ENCODE peak calls at places on chromosomes 1 and 21, in eight cellular contexts. J is epithelial cell of esophagus, L is dorsolateral prefrontal cortex, W is testis, O is ascending aorta, N is AG10803, Q is GM06990, R is GM12865. G is an unnamed sample.
A peak's percentile ranks its signal among the peaks of the same experiment; 100 is the strongest.

GRCh38 chr1:246306415-246307037 is 200.6 kb downstream of the SMYD3 start:
- DNase-seq in W (no peak), Q (no peak), J (no peak), O (no peak), L (no peak), R (no peak), N (no peak), G (no peak)

GRCh38 chr1:14095001-14095400 is 395.0 kb downstream of the PRDM2 start:
- DNase-seq in L (no peak), N (peak; percentile 16), W (no peak), J (peak; percentile 41), O (no peak), R (peak; percentile 16), Q (no peak), G (no peak)

GRCh38 chr1:13813398-13814012 is 113.5 kb downstream of the PRDM2 start:
- DNase-seq in J (no peak), Q (no peak), L (no peak), W (peak; percentile 83), N (peak; percentile 21), O (no peak), R (peak; percentile 75), G (no peak)

GRCh38 chr1:151942882-151943281 is 33.6 kb upstream of the THEM4 start:
- DNase-seq in R (no peak), W (no peak), Q (no peak), J (no peak), N (peak; percentile 13), O (no peak), L (no peak), G (peak; percentile 24)

GRCh38 chr1:194233069-194233468 is 1046.7 kb upstream of the B3GALT2 start:
- DNase-seq in Q (no peak), O (no peak), W (no peak), J (peak; percentile 13), L (no peak), N (no peak), R (no peak), G (no peak)

GRCh38 chr21:19322360-19322759 is 918.8 kb upstream of the TMPRSS15 start:
- DNase-seq in L (no peak), O (no peak), W (no peak), R (no peak), Q (no peak), N (no peak), J (no peak), G (no peak)

GRCh38 chr1:95652423-95652958 is 418.5 kb downstream of the RWDD3 start:
- DNase-seq in O (no peak), J (no peak), N (no peak), Q (no peak), W (no peak), L (no peak), R (no peak), G (no peak)

GRCh38 chr1:38179423-38179822 is 132.8 kb upstream of the POU3F1 start:
- DNase-seq in W (no peak), J (no peak), N (no peak), L (no peak), O (no peak), Q (no peak), R (no peak), G (peak; percentile 50)

GRCh38 chr1:55209247-55209646 is 5.9 kb downstream of the USP24 start:
- DNase-seq in L (no peak), O (no peak), R (peak; percentile 59), W (no peak), J (no peak), Q (no peak), N (no peak), G (no peak)

GRCh38 chr1:12518956-12519707 is 98.9 kb downstream of the DHRS3 start:
- DNase-seq in W (peak; percentile 47), L (no peak), O (peak; percentile 31), J (no peak), Q (no peak), N (peak; percentile 72), R (peak; percentile 12), G (peak; percentile 36)

GRCh38 chr1:246725191-246725590 is 982 bp downstream of the SCCPDH start:
- DNase-seq in O (no peak), L (no peak), Q (no peak), N (no peak), R (no peak), W (peak; percentile 24), J (no peak), G (no peak)

GRCh38 chr1:198798923-198799386 is 160.1 kb downstream of the PTPRC start:
- DNase-seq in O (no peak), J (no peak), W (no peak), R (peak; percentile 20), Q (peak; percentile 16), L (no peak), N (no peak), G (no peak)
- H3K4me3 ChIP-seq in O (no peak overlapping the region), J (no peak overlapping the region), W (no peak overlapping the region), R (no peak overlapping the region), Q (no peak overlapping the region), L (no peak overlapping the region), N (no peak overlapping the region), G (no peak overlapping the region)

DNA sequence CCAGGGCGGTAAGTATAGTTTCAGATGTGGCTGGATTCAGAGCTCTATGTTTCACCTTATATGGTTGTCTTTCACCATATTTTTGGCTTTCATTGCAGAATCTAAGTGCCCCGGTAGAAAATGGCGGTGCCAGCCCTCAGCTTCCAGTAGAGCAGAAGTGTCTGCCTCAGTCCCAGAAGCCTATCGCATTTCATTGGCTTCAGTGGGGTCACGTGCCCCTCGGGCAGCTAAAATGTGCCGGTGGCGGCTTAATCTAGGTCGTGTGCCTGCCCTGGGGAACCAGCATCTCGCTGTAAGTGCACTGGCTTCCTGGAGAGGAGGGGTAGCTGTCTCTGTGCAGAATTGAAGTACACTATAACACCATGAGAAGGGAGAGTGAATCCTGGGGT is 107.4 kb upstream of the MAGI3 start:
- DNase-seq in Q (no peak), R (no peak), J (no peak), W (peak; percentile 64), L (no peak), N (no peak), O (no peak), G (no peak)
- H3K4me3 ChIP-seq in Q (no peak overlapping the region), R (no peak overlapping the region), J (no peak overlapping the region), W (no peak overlapping the region), L (no peak overlapping the region), N (no peak overlapping the region), O (no peak overlapping the region), G (no peak overlapping the region)

GRCh38 chr1:206005761-206006160 is 2.6 kb upstream of the RAB7B start:
- DNase-seq in W (no peak), J (no peak), L (no peak), N (no peak), Q (no peak), O (no peak), R (no peak), G (no peak)
- H3K4me3 ChIP-seq in W (no peak overlapping the region), J (no peak overlapping the region), L (no peak overlapping the region), N (no peak overlapping the region), Q (no peak overlapping the region), O (no peak overlapping the region), R (no peak overlapping the region), G (no peak overlapping the region)

DNA sequence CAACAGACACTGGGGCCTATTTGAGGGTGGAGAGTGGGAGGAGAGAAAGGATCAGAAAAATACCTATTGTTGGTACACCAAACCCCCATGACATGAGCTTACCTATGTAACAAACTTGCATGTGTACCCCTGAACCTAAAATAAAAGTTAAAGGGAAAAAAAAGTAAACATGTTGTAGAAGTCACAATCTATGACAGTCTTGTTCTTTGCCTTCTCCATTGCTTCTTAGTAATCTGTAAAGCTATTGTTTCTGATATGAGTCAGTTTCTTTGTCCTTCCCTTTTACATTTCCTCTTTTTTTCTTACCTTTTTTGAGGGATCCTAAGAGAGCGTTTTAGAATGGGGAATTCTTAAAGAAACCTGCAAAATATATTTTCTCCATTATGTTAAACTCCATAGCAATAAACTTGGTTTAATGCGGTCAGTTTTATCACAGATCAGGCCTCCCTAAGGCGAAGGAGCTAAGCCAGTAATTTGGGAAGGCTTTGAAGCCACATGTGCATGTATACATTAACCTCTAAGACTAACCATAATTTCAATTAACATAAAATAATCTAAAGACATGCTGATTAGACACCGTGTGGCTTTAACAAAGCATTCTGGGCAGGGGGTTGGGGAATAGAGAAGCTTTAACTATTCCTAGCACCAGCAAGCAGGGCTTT is 77.8 kb upstream of the C1orf105 start:
- DNase-seq in N (no peak), Q (peak; percentile 65), W (no peak), R (peak; percentile 75), J (peak; percentile 13), O (no peak), L (no peak), G (no peak)
- H3K4me3 ChIP-seq in N (no peak overlapping the region), Q (no peak overlapping the region), W (no peak overlapping the region), R (peak overlapping the region; percentile 43), J (no peak overlapping the region), O (no peak overlapping the region), L (no peak overlapping the region), G (no peak overlapping the region)